ENCODE peak calls at places on chromosome 13, in nine cellular contexts. O is astrocyte of the spinal cord, V is AG09319, S is endothelial cell, T is GM12865, Y is tibial nerve, M is AG09309, D is IMR-90, P is astrocyte of the cerebellum. G is an unnamed sample.

GRCh38 chr13:31518666-31519065 is 220.7 kb upstream of the RXFP2 start:
- DNase-seq in O (no peak), V (peak; percentile 49), S (no peak), T (no peak), Y (no peak), M (peak; percentile 66), D (no peak), P (no peak), G (no peak)

GRCh38 chr13:99580500-99581268 is 79.4 kb downstream of the TM9SF2 start:
- DNase-seq in O (no peak), V (no peak), S (no peak), T (no peak), Y (no peak), M (no peak), D (no peak), P (no peak), G (no peak)

GRCh38 chr13:66914155-66914554 is 316.0 kb downstream of the PCDH9 start:
- DNase-seq in O (peak; percentile 13), V (no peak), S (no peak), T (no peak), Y (no peak), M (no peak), D (peak; percentile 5), P (no peak), G (no peak)

GRCh38 chr13:46778879-46779278 is 18.1 kb downstream of the ESD start:
- DNase-seq in O (peak; percentile 67), V (no peak), S (no peak), T (no peak), Y (no peak), M (no peak), D (peak; percentile 68), P (peak; percentile 44), G (no peak)

GRCh38 chr13:98222081-98222554 is 45.0 kb upstream of the RNF113B start:
- DNase-seq in O (peak; percentile 58), V (no peak), S (no peak), T (no peak), Y (no peak), M (no peak), D (peak; percentile 77), P (peak; percentile 48), G (no peak)

GRCh38 chr13:60765700-60766411 is 368.8 kb downstream of the TDRD3 start:
- DNase-seq in O (peak; percentile 31), V (no peak), S (no peak), T (no peak), Y (no peak), M (no peak), D (no peak), P (peak; percentile 42), G (no peak)

GRCh38 chr13:97308735-97309429 is 86.7 kb downstream of the MBNL2 start:
- DNase-seq in O (no peak), V (no peak), S (no peak), T (no peak), Y (no peak), M (no peak), D (peak; percentile 34), P (no peak), G (no peak)

GRCh38 chr13:108383676-108384075 is 114.2 kb downstream of the TNFSF13B start:
- DNase-seq in O (no peak), V (no peak), S (no peak), T (no peak), Y (no peak), M (no peak), D (no peak), P (no peak), G (no peak)

GRCh38 chr13:102642475-102642874 is 45.7 kb downstream of the TPP2 start:
- DNase-seq in O (peak; percentile 20), V (no peak), S (no peak), T (no peak), Y (no peak), M (no peak), D (no peak), P (peak; percentile 8), G (no peak)

GRCh38 chr13:49288458-49288857 is 40.7 kb downstream of the CDADC1 start:
- DNase-seq in O (no peak), V (no peak), S (no peak), T (no peak), Y (no peak), M (no peak), D (no peak), P (no peak), G (no peak)

GRCh38 chr13:73421310-73421912 is 362.6 kb downstream of the KLF5 start:
- DNase-seq in O (peak; percentile 88), V (no peak), S (no peak), T (no peak), Y (no peak), M (no peak), D (peak; percentile 68), P (peak; percentile 57), G (no peak)

GRCh38 chr13:81990652-81991051 is 1649.7 kb upstream of the SPRY2 start:
- DNase-seq in O (no peak), V (no peak), S (no peak), T (no peak), Y (no peak), M (no peak), D (no peak), P (no peak), G (no peak)
- TF ChIP-seq CTCF in O (no peak), V (no peak), S (no peak), T (no peak), Y (no peak), M (no peak), D (no peak), P (no peak), G (no peak)

GRCh38 chr13:101149735-101150380 is 266.4 kb downstream of the NALCN start:
- DNase-seq in O (peak; percentile 51), V (peak; percentile 11), S (peak; percentile 26), T (peak; percentile 2), Y (no peak), M (no peak), D (peak; percentile 66), P (no peak), G (no peak)
- TF ChIP-seq CTCF in O (peak; percentile 44), V (peak; percentile 43), S (no peak), T (peak; percentile 1), Y (no peak), M (peak; percentile 65), D (peak; percentile 55), P (peak; percentile 33), G (no peak)

DNA sequence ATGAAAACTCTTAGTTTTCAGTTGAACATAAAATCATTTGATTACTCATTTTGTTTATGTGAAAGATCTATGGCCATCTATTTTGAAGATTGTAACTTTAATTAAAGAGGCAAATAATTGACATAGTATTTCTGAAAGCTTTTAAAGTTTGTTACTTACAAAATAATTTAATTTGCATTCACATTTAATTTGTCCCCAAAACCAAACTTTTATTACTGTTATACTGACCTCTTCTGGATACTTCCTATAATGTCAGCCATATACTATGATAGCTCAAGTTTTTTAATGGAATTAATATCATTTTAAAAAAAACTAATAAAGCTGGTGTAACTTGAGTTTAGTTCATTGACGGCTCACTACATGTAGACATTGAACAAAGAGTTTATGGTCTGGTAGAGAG is 4.9 kb upstream of the SGCG start:
- DNase-seq in O (peak; percentile 5), V (no peak), S (no peak), T (no peak), Y (no peak), M (no peak), D (peak; percentile 11), P (no peak), G (no peak)
- TF ChIP-seq CTCF in O (peak; percentile 27), V (peak; percentile 40), S (peak; percentile 53), T (peak; percentile 19), Y (peak; percentile 19), M (peak; percentile 23), D (peak; percentile 46), P (no peak), G (no peak)

DNA sequence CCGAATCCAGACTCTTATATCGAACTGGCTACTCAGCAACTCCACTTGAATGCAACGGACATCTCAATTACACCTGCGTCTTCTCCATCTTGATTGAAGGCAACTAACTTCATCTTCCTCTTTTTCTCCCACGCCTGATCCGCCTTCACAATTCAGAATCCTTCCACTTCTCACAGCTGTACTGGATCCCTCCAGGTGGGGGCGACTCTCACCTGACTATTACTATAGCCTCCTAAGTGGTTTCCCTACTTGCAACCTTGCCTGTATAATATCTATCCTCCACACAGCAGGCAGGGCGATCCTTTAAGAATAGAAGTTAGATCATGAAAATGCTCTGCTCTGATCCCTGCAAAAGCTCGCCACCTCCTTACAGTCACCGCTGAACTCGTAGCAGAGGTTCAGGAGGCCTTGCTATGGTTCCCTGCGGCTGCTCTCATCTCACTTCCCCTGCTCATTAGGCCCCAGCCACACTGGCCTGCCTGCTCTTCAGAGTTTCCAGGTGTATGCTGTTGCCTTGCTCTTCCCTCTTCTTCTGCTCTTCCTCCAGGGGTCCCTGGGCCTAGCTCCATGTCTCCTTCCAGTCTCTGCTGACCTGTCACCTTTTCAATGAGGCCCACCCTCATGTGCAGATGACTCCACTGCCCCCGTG is 31.9 kb downstream of the RFXAP start:
- DNase-seq in O (no peak), V (no peak), S (peak; percentile 53), T (peak; percentile 8), Y (no peak), M (no peak), D (no peak), P (no peak), G (no peak)
- TF ChIP-seq CTCF in O (peak; percentile 29), V (peak; percentile 24), S (peak; percentile 58), T (peak; percentile 5), Y (no peak), M (peak; percentile 21), D (peak; percentile 28), P (peak; percentile 31), G (no peak)

GRCh38 chr13:71137106-71137505 is 729.9 kb downstream of the DACH1 start:
- DNase-seq in O (no peak), V (no peak), S (no peak), T (no peak), Y (no peak), M (no peak), D (no peak), P (no peak), G (no peak)
- TF ChIP-seq CTCF in O (no peak), V (no peak), S (no peak), T (no peak), Y (no peak), M (no peak), D (no peak), P (no peak), G (no peak)

GRCh38 chr13:45474584-45475454 is 10.1 kb downstream of the COG3 start:
- DNase-seq in O (no peak), V (no peak), S (no peak), T (no peak), Y (no peak), M (no peak), D (no peak), P (no peak), G (no peak)

GRCh38 chr13:45472171-45472705 is 7.5 kb downstream of the COG3 start:
- DNase-seq in O (peak; percentile 58), V (no peak), S (no peak), T (no peak), Y (no peak), M (no peak), D (peak; percentile 20), P (no peak), G (no peak)

GRCh38 chr13:45468676-45469075 is 3.9 kb downstream of the COG3 start:
- DNase-seq in O (no peak), V (no peak), S (no peak), T (peak; percentile 34), Y (no peak), M (no peak), D (no peak), P (no peak), G (no peak)

GRCh38 chr13:45473627-45474026 is 8.9 kb downstream of the COG3 start:
- DNase-seq in O (no peak), V (no peak), S (no peak), T (peak; percentile 36), Y (no peak), M (no peak), D (no peak), P (no peak), G (no peak)
- TF ChIP-seq CTCF in O (peak; percentile 26), V (no peak), S (peak; percentile 22), T (peak; percentile 16), Y (no peak), M (no peak), D (peak; percentile 10), P (peak; percentile 22), G (no peak)

G was measured in omental fat pad.